ENCODE peak calls at places on chromosomes 1 and 21, in seven cellular contexts. G is NB4, D is bronchial epithelial cell, C is BE2C, E is lower lobe of right lung, R is progenitor cell of endocrine pancreas, H is pancreas. Y is an unnamed sample.

GRCh38 chr21:25578070-25578961 is 29.0 kb downstream of the MRPL39 start:
- DNase-seq in G (no peak), D (no peak), C (no peak), E (no peak), R (no peak), H (no peak), Y (no peak)

GRCh38 chr1:193914871-193915270 is 728.5 kb upstream of the B3GALT2 start:
- DNase-seq in G (no peak), D (peak), C (no peak), E (no peak), R (no peak), H (no peak), Y (no peak)

GRCh38 chr1:235102993-235103411 is 25.6 kb downstream of the TOMM20 start:
- DNase-seq in G (no peak), D (no peak), C (no peak), E (no peak), R (no peak), H (no peak), Y (no peak)

GRCh38 chr1:201990427-201990826 is 8.0 kb downstream of the RNPEP start:
- DNase-seq in G (no peak), D (no peak), C (no peak), E (no peak), R (no peak), H (no peak), Y (no peak)

GRCh38 chr1:2989185-2989584 is 32.1 kb upstream of the ACTRT2 start:
- DNase-seq in G (no peak), D (no peak), C (no peak), E (no peak), R (no peak), H (no peak), Y (no peak)

GRCh38 chr1:227370463-227371254 is 52.4 kb upstream of the CDC42BPA start:
- DNase-seq in G (no peak), D (peak), C (no peak), E (no peak), R (no peak), H (no peak), Y (no peak)

GRCh38 chr1:44412591-44412990 is 7.5 kb downstream of the RNF220 start:
- DNase-seq in G (no peak), D (no peak), C (no peak), E (no peak), R (no peak), H (no peak), Y (no peak)

GRCh38 chr1:7228252-7228961 is 443.2 kb downstream of the CAMTA1 start:
- DNase-seq in G (no peak), D (no peak), C (no peak), E (no peak), R (no peak), H (no peak), Y (no peak)

GRCh38 chr1:151314137-151314875 is 12.9 kb downstream of the PI4KB start:
- DNase-seq in G (no peak), D (no peak), C (no peak), E (peak), R (no peak), H (peak), Y (no peak)

GRCh38 chr1:96292141-96292540 is 429.4 kb upstream of the PTBP2 start:
- DNase-seq in G (no peak), D (no peak), C (no peak), E (no peak), R (no peak), H (no peak), Y (no peak)

GRCh38 chr1:9724706-9725476 is 73.4 kb downstream of the PIK3CD start:
- DNase-seq in G (peak), D (peak), C (peak), E (peak), R (peak), H (peak), Y (peak)

GRCh38 chr1:45442272-45442671 is 48.7 kb downstream of the TESK2 start:
- DNase-seq in G (no peak), D (peak), C (no peak), E (no peak), R (no peak), H (no peak), Y (no peak)

GRCh38 chr1:106456832-106457231 is 599.6 kb upstream of the PRMT6 start:
- DNase-seq in G (no peak), D (no peak), C (no peak), E (no peak), R (no peak), H (no peak), Y (no peak)

GRCh38 chr1:117512728-117513321 is 93.0 kb upstream of the TENT5C start:
- DNase-seq in G (peak), D (peak), C (no peak), E (no peak), R (no peak), H (no peak), Y (no peak)

GRCh38 chr21:29558331-29558730 is 259.6 kb downstream of the BACH1 start:
- DNase-seq in G (no peak), D (no peak), C (no peak), E (no peak), R (no peak), H (no peak), Y (no peak)

GRCh38 chr1:206909167-206909882 is 12.1 kb downstream of the IL24 start:
- DNase-seq in G (no peak), D (peak), C (peak), E (peak), R (peak), H (peak), Y (peak)

GRCh38 chr1:24688621-24689195 is 45.6 kb downstream of the SRRM1 start:
- DNase-seq in G (peak), D (peak), C (peak), E (peak), R (peak), H (peak), Y (peak)

GRCh38 chr1:44609412-44609767 is 64.9 kb downstream of the TMEM53 start:
- DNase-seq in G (peak), D (peak), C (peak), E (no peak), R (peak), H (peak), Y (peak)

GRCh38 chr1:172895761-172896160 is 155.0 kb downstream of the TNFSF18 start:
- DNase-seq in G (no peak), D (no peak), C (no peak), E (no peak), R (no peak), H (no peak), Y (no peak)

GRCh38 chr1:207868252-207868768 is 42.6 kb downstream of the CD34 start:
- DNase-seq in G (peak), D (no peak), C (peak), E (peak), R (no peak), H (peak), Y (no peak)

DNA sequence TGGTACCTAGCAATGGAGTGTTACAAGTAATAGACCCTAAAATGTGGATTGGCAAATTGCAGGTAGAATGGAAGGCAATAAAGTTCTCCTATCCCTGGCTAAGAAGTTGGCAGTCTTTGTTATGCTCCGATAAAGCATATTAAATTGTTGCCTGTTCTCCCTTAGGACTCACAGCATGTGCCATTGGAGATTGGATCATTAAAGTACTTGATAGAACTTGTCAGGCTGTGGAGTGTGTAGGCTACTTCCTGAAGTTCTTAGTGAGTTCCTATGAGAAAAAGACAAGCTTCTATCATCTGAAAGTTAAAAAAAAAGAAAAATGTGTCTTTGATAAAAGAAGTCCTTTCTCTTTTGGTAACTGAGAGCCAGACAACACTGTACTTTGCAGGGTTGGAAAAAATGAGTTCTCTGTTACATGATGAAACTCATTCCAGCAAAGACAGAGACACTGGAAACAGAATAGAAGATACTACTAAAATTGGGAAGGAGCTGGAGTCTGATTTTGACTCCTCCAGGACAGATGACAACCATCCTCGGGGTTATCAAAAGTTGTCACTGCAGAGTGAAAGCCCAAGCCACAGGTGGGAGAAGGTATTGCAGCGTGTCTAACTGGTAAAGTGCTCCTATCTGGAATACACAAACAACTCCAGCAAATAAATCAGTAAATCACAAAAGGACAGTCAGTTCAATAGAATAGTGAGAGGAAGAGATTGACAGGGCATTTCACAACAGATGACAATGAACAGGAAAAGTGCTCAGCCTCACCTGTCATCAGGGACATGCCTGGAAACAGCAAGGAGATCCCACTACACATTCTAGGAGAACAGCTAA is 87.5 kb upstream of the WDR26 start:
- DNase-seq in G (no peak), D (peak), C (no peak), E (no peak), R (no peak), H (no peak), Y (no peak)
- TF ChIP-seq CTCF in G (no peak), D (peak), C (peak), E (no peak), R (peak), H (no peak), Y (no peak)

GRCh38 chr1:16375521-16376359 is 8.7 kb downstream of the SZRD1 start:
- DNase-seq in G (no peak), D (no peak), C (no peak), E (no peak), R (no peak), H (no peak), Y (no peak)

GRCh38 chr1:16376971-16377370 is 9.9 kb downstream of the SZRD1 start:
- DNase-seq in G (no peak), D (no peak), C (no peak), E (no peak), R (no peak), H (no peak), Y (no peak)

GRCh38 chr1:16371725-16372124 is 4.7 kb downstream of the SZRD1 start:
- DNase-seq in G (peak), D (peak), C (no peak), E (no peak), R (no peak), H (no peak), Y (no peak)

GRCh38 chr1:16372535-16373340 is 5.7 kb downstream of the SZRD1 start:
- DNase-seq in G (no peak), D (no peak), C (no peak), E (no peak), R (no peak), H (no peak), Y (no peak)

DNA sequence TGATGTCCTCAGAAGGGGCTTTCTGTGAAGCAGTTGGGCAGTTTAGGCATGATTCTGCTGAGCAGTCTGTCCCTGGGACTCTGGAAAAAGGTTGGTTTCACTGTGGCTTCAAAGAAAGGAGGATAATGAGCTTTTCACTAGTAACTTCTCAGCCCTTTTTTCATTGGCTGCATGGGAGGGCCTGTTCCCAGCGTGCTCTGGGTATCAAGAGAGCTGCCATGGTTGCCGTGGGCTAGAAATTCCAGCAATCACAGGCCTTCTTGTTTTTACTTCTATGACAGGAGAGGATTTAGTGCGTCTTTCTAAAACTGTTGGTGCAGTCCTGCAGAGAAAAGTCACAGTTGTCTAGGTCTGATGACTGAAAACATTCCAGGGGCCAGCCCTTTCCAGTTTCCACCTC is 7.2 kb downstream of the SZRD1 start:
- DNase-seq in G (no peak), D (no peak), C (no peak), E (no peak), R (no peak), H (no peak), Y (no peak)
- TF ChIP-seq CTCF in G (no peak), D (no peak), C (no peak), E (no peak), R (no peak), H (no peak), Y (no peak)

DNA sequence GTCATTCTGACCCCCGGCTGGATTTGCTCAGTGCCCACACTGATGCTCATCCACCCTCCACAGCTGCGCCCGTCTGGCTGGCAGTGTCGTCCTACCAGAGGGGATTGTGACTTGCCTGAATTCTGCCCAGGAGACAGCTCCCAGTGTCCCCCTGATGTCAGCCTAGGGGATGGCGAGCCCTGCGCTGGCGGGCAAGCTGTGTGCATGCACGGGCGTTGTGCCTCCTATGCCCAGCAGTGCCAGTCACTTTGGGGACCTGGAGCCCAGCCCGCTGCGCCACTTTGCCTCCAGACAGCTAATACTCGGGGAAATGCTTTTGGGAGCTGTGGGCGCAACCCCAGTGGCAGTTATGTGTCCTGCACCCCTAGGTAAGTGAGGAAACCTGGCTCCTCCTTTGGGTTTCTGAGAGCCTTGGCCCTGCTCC is 5.7 kb upstream of the EFNA4 start:
- DNase-seq in G (no peak), D (no peak), C (no peak), E (no peak), R (no peak), H (no peak), Y (no peak)
- TF ChIP-seq CTCF in G (no peak), D (no peak), C (peak), E (no peak), R (peak), H (no peak), Y (no peak)

DNA sequence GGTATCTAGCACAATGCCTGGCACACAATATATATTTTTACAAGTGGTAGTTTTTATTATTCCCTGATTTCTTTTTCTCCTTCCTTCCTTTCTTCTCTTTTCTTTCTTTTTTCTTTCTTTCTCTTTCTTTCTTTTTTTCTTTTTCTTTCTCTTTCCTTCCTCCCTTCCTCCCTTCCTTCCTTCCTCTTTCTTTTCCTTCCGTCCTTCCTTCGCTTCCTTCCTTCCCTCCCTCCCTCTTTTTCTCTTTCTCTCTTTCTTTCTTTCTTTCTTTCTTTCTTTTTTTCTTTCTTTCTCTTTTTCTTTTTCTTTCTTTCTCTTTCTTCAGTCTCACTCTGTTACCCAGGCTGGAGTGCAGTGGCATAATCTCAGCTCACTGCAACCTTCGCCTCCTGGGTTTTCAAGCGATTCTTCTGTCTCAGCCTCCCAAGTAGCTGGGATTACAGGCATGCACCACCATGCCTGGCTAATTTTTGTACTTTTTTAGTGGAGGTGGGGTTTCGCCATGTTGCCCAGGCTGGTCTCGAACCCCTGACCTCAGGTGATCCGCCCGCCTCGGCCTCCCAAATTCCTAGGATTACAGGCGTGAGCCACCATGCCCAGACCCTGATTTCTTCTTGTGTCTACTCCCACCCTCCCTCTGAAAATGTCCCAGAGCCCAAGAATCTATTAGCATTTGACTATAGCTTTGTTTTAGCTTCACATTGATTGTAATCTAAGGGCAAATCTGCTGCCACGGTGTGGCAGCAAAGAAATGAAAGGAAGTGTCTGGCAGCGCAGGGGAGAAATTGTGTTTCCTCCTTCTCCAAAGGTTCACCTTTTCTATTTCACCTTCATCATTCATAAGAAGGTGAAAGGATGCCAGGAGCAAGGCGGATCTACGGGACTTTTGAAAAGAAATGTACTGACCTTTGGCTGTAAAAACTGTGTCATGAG is 19.9 kb upstream of the ABCB10 start:
- DNase-seq in G (no peak), D (no peak), C (no peak), E (no peak), R (no peak), H (no peak), Y (no peak)
- TF ChIP-seq CTCF in G (no peak), D (no peak), C (no peak), E (no peak), R (no peak), H (no peak), Y (no peak)

GRCh38 chr1:54135436-54136120 is 17.2 kb downstream of the CDCP2 start:
- DNase-seq in G (no peak), D (no peak), C (no peak), E (no peak), R (no peak), H (no peak), Y (no peak)
- TF ChIP-seq CTCF in G (no peak), D (no peak), C (no peak), E (no peak), R (no peak), H (no peak), Y (no peak)

GRCh38 chr1:157404614-157405013 is 147.7 kb downstream of the FCRL5 start:
- DNase-seq in G (peak), D (no peak), C (no peak), E (no peak), R (no peak), H (no peak), Y (no peak)
- TF ChIP-seq CTCF in G (no peak), D (no peak), C (no peak), E (no peak), R (no peak), H (no peak), Y (no peak)

GRCh38 chr1:225470691-225471452 is 43.0 kb upstream of the LBR start:
- DNase-seq in G (no peak), D (no peak), C (no peak), E (no peak), R (no peak), H (peak), Y (no peak)
- TF ChIP-seq CTCF in G (no peak), D (no peak), C (no peak), E (no peak), R (no peak), H (no peak), Y (no peak)

DNA sequence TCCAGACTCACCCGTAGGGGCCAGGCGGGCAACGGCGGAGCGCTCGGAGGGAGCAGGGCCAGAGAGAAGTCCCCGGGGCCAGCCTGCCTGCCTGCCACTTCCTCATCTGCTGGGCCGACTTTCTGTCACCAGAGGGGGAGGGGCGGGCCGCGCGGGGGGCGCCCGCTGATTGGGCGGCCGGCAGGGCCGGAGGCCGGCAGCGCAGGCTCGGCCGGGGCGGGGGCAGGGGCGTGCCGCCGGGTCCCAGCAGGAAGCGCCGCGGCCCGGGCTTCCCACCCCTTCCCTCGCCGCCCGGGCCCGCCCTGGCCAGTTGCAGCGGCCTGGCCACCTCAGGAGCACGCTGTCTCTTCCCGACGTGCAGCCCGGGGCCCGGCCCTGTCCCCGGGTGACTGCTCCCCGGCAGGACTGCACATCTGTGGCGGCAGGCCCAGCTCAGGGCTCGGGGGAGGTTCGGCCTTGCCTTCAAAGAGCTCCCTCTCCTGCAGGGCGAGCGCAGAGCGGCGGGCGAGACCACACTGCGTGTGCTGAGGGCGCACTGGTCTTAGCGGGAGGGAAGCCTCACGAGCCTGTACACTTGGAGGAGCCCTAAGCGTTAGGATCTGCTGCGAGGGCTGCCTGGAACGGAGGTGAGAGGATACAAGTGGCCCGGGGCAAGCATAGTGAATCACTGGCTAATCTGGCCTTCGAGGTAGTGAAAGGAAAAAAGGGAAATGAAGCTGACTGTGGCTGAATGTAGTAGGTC is at the start of gene ELOVL1:
- DNase-seq in G (peak), D (peak), C (peak), E (peak), R (peak), H (peak), Y (peak)
- TF ChIP-seq CTCF in G (peak), D (peak), C (peak), E (no peak), R (peak), H (no peak), Y (no peak)

DNA sequence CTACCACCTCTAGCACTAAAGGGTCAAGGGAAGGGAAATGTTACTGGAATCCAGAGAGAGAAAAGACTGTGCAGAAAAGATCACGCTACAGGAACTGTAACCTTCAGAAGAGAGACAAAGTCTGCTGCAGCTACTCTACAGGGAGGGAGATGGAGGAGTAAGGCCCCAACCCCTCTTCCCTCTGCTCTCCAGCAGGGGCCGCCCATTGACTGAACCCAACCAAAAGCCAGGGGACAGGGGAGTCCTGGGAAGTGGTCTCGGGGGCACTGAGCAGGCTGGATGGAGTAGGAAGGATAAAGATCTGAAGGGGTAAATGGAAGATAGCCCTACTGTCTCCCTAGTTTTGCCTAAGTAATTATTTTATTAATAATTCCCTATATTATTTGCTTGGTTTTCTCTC is 72.8 kb upstream of the NR5A2 start:
- DNase-seq in G (no peak), D (no peak), C (peak), E (no peak), R (peak), H (peak), Y (peak)
- TF ChIP-seq CTCF in G (peak), D (peak), C (peak), E (peak), R (peak), H (peak), Y (no peak)